ENCODE peak calls at places on chromosomes 4 and X, in five cellular contexts. U is tibial nerve, G is nephron progenitor cell, W is ovary, E is brain microvascular endothelial cell. I is an unnamed sample.

GRCh38 chr4:31411606-31412005 is 691.4 kb downstream of the PCDH7 start:
- DNase-seq in W (no peak), E (no peak), G (no peak), U (no peak), I (no peak)

GRCh38 chr4:113574636-113575103 is 186.9 kb downstream of the CAMK2D start:
- DNase-seq in W (no peak), G (no peak), E (peak), U (no peak), I (no peak)

GRCh38 chrX:152958047-152958446 is 35.9 kb downstream of the PNMA5 start:
- DNase-seq in U (no peak), W (no peak), G (no peak), E (no peak), I (no peak)

GRCh38 chr4:148170408-148171385 is 271.5 kb downstream of the NR3C2 start:
- DNase-seq in E (no peak), U (no peak), G (no peak), W (no peak), I (no peak)

GRCh38 chrX:53074987-53075386 is 7.2 kb upstream of the TSPYL2 start:
- DNase-seq in E (no peak), U (no peak), G (no peak), W (no peak), I (no peak)

GRCh38 chrX:149060921-149061320 is 444.2 kb downstream of the IDS start:
- DNase-seq in W (no peak), U (no peak), G (no peak), E (peak), I (no peak)

GRCh38 chr4:73034896-73035295 is 34.6 kb downstream of the COX18 start:
- DNase-seq in W (no peak), U (no peak), E (no peak), G (no peak), I (no peak)

GRCh38 chr4:17367201-17367600 is 144.7 kb downstream of the QDPR start:
- DNase-seq in U (no peak), E (no peak), G (no peak), W (no peak), I (no peak)

GRCh38 chrX:132367314-132367713 is 121.5 kb downstream of the MBNL3 start:
- DNase-seq in G (no peak), U (no peak), E (no peak), W (no peak), I (no peak)

GRCh38 chr4:64870558-64870957 is 461.3 kb upstream of the TECRL start:
- DNase-seq in G (no peak), W (no peak), U (no peak), E (no peak), I (no peak)

GRCh38 chrX:6052111-6052745 is 176.4 kb downstream of the NLGN4X start:
- DNase-seq in G (no peak), U (no peak), W (no peak), E (no peak), I (no peak)

GRCh38 chrX:153400146-153401132 is 711 bp downstream of the PNMA6E start:
- DNase-seq in U (no peak), G (peak), W (no peak), E (no peak), I (no peak)

GRCh38 chr4:183503497-183504063 is 1.3 kb upstream of the ING2 start:
- DNase-seq in E (no peak), U (no peak), G (no peak), W (no peak), I (no peak)

GRCh38 chr4:175330652-175331051 is 412.5 kb downstream of the ADAM29 start:
- DNase-seq in G (no peak), E (peak), W (no peak), U (no peak), I (no peak)

GRCh38 chr4:66489783-66490452 is 819.6 kb upstream of the EPHA5 start:
- DNase-seq in G (no peak), U (no peak), W (no peak), E (peak), I (no peak)

GRCh38 chr4:94802091-94802490 is 44.3 kb downstream of the BMPR1B start:
- DNase-seq in E (no peak), G (no peak), U (no peak), W (no peak), I (no peak)

GRCh38 chr4:53705972-53706371 is 114.7 kb upstream of the LNX1 start:
- DNase-seq in G (no peak), U (no peak), E (no peak), W (no peak), I (no peak)

GRCh38 chr4:135464311-135464710 is 1262.7 kb upstream of the PABPC4L start:
- DNase-seq in G (no peak), U (no peak), E (no peak), W (no peak), I (no peak)

GRCh38 chr4:1001561-1002130 is 8.4 kb upstream of the SLC26A1 start:
- DNase-seq in W (no peak), E (no peak), U (no peak), G (no peak), I (no peak)

GRCh38 chr4:101163936-101164335 is 183.4 kb downstream of the PPP3CA start:
- DNase-seq in E (no peak), W (no peak), G (no peak), U (no peak), I (no peak)

GRCh38 chr4:176002007-176002623 is 63.5 kb upstream of the WDR17 start:
- DNase-seq in U (no peak), W (no peak), E (no peak), G (peak), I (peak)

GRCh38 chrX:104309169-104309568 is 54.4 kb upstream of the ESX1 start:
- DNase-seq in U (no peak), W (no peak), G (no peak), E (no peak), I (no peak)

GRCh38 chr4:19888587-19888986 is 363.1 kb upstream of the SLIT2 start:
- DNase-seq in U (no peak), E (no peak), W (no peak), G (no peak), I (no peak)

GRCh38 chr4:37601527-37601926 is 84.6 kb downstream of the RELL1 start:
- DNase-seq in E (peak), U (no peak), G (no peak), W (no peak), I (no peak)

GRCh38 chrX:65610040-65610439 is 57.4 kb upstream of the MSN start:
- DNase-seq in W (no peak), E (no peak), U (no peak), G (no peak), I (no peak)

GRCh38 chr4:169314906-169315305 is 44.1 kb upstream of the SH3RF1 start:
- DNase-seq in U (peak), G (no peak), W (peak), E (peak), I (peak)

GRCh38 chr4:10239982-10240654 is 123.5 kb upstream of the WDR1 start:
- DNase-seq in W (no peak), U (no peak), G (no peak), E (peak), I (no peak)

GRCh38 chr4:29423836-29424721 is 1296.1 kb upstream of the PCDH7 start:
- DNase-seq in G (no peak), U (no peak), E (peak), W (no peak), I (no peak)

GRCh38 chrX:45842916-45843315 is 642.2 kb upstream of the DIPK2B start:
- DNase-seq in U (no peak), G (no peak), E (no peak), W (no peak), I (no peak)

GRCh38 chrX:153909980-153910360 is 5.5 kb downstream of the AVPR2 start:
- DNase-seq in E (no peak), G (no peak), U (no peak), W (no peak), I (no peak)

GRCh38 chrX:50431623-50432022 is 39.0 kb downstream of the DGKK start:
- DNase-seq in E (no peak), W (no peak), U (no peak), G (no peak), I (no peak)

GRCh38 chrX:40273356-40274050 is 175.7 kb upstream of the BCOR start:
- DNase-seq in E (no peak), W (peak), U (no peak), G (no peak), I (no peak)

GRCh38 chr4:118280501-118281218 is 72.1 kb downstream of the PRSS12 start:
- DNase-seq in G (peak), W (peak), E (peak), U (no peak), I (peak)

GRCh38 chr4:153084249-153084648 is 120.0 kb upstream of the TRIM2 start:
- DNase-seq in E (no peak), G (no peak), U (no peak), W (no peak), I (no peak)

GRCh38 chrX:6151971-6152370 is 76.7 kb downstream of the NLGN4X start:
- DNase-seq in E (no peak), W (no peak), G (no peak), U (no peak), I (no peak)

GRCh38 chr4:26813698-26814097 is 46.9 kb upstream of the STIM2 start:
- DNase-seq in G (no peak), E (no peak), U (no peak), W (no peak), I (no peak)

GRCh38 chrX:111719426-111720210 is 38.6 kb downstream of the ALG13 start:
- DNase-seq in U (no peak), G (no peak), E (peak), W (no peak), I (no peak)
- TF ChIP-seq CTCF in U (peak), G (peak), E (peak), W (no peak), I (peak)

GRCh38 chrX:100636321-100636991 is at the start of gene TSPAN6:
- DNase-seq in U (peak), W (peak), E (peak), G (peak), I (peak)
- TF ChIP-seq CTCF in U (peak), W (peak), E (peak), G (peak), I (peak)

GRCh38 chr4:168028970-168029610 is 63.2 kb upstream of the ANXA10 start:
- DNase-seq in G (no peak), W (no peak), E (no peak), U (no peak), I (no peak)

DNA sequence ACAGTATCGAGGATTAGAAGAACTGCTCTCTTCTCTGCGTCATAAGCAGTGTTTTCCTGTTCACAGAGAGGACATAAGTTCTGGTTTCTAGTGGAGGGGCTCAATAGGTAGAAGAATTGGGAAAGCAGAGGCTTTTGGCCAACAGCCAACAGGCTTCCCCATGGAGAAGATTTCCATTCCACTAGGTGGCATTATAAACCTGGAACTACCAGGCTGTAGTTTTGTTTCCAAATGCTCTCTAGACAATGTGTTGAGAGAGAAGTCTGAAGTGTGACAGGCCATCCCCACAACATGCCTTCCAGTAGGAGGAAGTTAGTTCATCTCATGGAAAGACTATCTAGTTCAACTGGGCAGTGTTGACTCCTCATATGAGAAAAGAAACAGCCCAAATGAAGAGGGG is 63.8 kb upstream of the ANXA10 start:
- DNase-seq in U (no peak), W (no peak), G (no peak), E (no peak), I (no peak)
- TF ChIP-seq CTCF in U (no peak), W (no peak), G (no peak), E (peak), I (no peak)

GRCh38 chr4:76982638-76983579 is 33.4 kb downstream of the SEPTIN11 start:
- DNase-seq in G (no peak), U (no peak), W (no peak), E (no peak), I (no peak)
- TF ChIP-seq CTCF in G (peak), U (no peak), W (no peak), E (peak), I (no peak)

I was measured in mesothelial cell of epicardium.